ENCODE peak calls at places on chromosome 3, in five cellular contexts. W is ovary; N is effector memory CD4-positive, alpha-beta T cell; Y is colonic mucosa; X is CD8-positive, alpha-beta memory T cell. O is an unnamed sample.

GRCh38 chr3:32510075-32510724 is 7.5 kb upstream of the CMTM6 start:
- DNase-seq in W (peak; percentile 55), N (peak; percentile 41), Y (peak; percentile 73), X (peak; percentile 52), O (no peak)

GRCh38 chr3:8997151-8997550 is 33.9 kb upstream of the RAD18 start:
- DNase-seq in W (no peak), N (no peak), Y (no peak), X (no peak), O (peak; percentile 61)

GRCh38 chr3:185397676-185398075 is 34.7 kb downstream of the MAP3K13 start:
- DNase-seq in W (no peak), N (no peak), Y (no peak), X (no peak), O (no peak)

GRCh38 chr3:64225695-64226499 is 631 bp upstream of the PRICKLE2 start:
- DNase-seq in W (no peak), N (no peak), Y (no peak), X (no peak), O (no peak)

GRCh38 chr3:197599089-197599765 is 43.5 kb upstream of the BDH1 start:
- DNase-seq in W (peak; percentile 77), N (peak; percentile 60), Y (peak; percentile 87), X (peak; percentile 70), O (peak; percentile 87)

GRCh38 chr3:100104442-100104798 is 9.9 kb downstream of the FILIP1L start:
- DNase-seq in W (no peak), N (no peak), Y (no peak), X (no peak), O (no peak)

GRCh38 chr3:139969386-139969785 is 34.4 kb downstream of the CLSTN2 start:
- DNase-seq in W (no peak), N (no peak), Y (no peak), X (no peak), O (peak; percentile 55)

GRCh38 chr3:156606729-156607128 is 51.8 kb upstream of the SSR3 start:
- DNase-seq in W (no peak), N (no peak), Y (no peak), X (no peak), O (no peak)

GRCh38 chr3:58347984-58348383 is 15.3 kb downstream of the PXK start:
- DNase-seq in W (no peak), N (no peak), Y (no peak), X (no peak), O (no peak)

GRCh38 chr3:172647823-172648222 is 63.0 kb downstream of the NCEH1 start:
- DNase-seq in W (no peak), N (no peak), Y (no peak), X (no peak), O (no peak)

GRCh38 chr3:4350789-4351163 is 47.6 kb downstream of the SETMAR start:
- DNase-seq in W (no peak), N (peak; percentile 37), Y (peak; percentile 50), X (peak; percentile 65), O (no peak)

GRCh38 chr3:63940389-63940757 is 28.2 kb upstream of the SCAANT1 start:
- DNase-seq in W (no peak), N (no peak), Y (no peak), X (no peak), O (no peak)

GRCh38 chr3:112101946-112102345 is 15.8 kb downstream of the C3orf52 start:
- DNase-seq in W (no peak), N (no peak), Y (no peak), X (no peak), O (no peak)

GRCh38 chr3:20645340-20645739 is 459.3 kb upstream of the SGO1 start:
- DNase-seq in W (no peak), N (no peak), Y (no peak), X (no peak), O (no peak)

GRCh38 chr3:42732196-42732828 is 29.7 kb upstream of the HHATL start:
- DNase-seq in W (no peak), N (no peak), Y (no peak), X (no peak), O (no peak)

GRCh38 chr3:21942328-21942727 is 191.3 kb upstream of the ZNF385D start:
- DNase-seq in W (no peak), N (no peak), Y (no peak), X (no peak), O (no peak)

GRCh38 chr3:89690649-89691048 is 583.2 kb downstream of the EPHA3 start:
- DNase-seq in W (no peak), N (no peak), Y (no peak), X (no peak), O (no peak)

GRCh38 chr3:191702121-191702520 is 241.2 kb downstream of the PYDC2 start:
- DNase-seq in W (no peak), N (no peak), Y (no peak), X (no peak), O (no peak)

GRCh38 chr3:14262212-14262611 is 83.6 kb downstream of the LSM3 start:
- DNase-seq in W (no peak), N (no peak), Y (no peak), X (no peak), O (no peak)

GRCh38 chr3:52237659-52238172 is 1.2 kb downstream of the TWF2 start:
- DNase-seq in W (peak; percentile 89), N (no peak), Y (peak; percentile 65), X (no peak), O (no peak)

GRCh38 chr3:160804762-160805161 is 48.7 kb downstream of the PPM1L start:
- DNase-seq in W (no peak), N (no peak), Y (no peak), X (no peak), O (no peak)

GRCh38 chr3:184545769-184546168 is 15.8 kb upstream of the EPHB3 start:
- DNase-seq in W (no peak), N (no peak), Y (no peak), X (no peak), O (peak; percentile 40)

GRCh38 chr3:88595025-88595424 is 445.3 kb downstream of the C3orf38 start:
- DNase-seq in W (no peak), N (no peak), Y (no peak), X (no peak), O (no peak)

GRCh38 chr3:134457331-134458125 is 28.3 kb downstream of the ANAPC13 start:
- DNase-seq in W (no peak), N (no peak), Y (no peak), X (no peak), O (no peak)

GRCh38 chr3:128278761-128279593 is 125.7 kb downstream of the EEFSEC start:
- DNase-seq in W (peak; percentile 90), N (no peak), Y (peak; percentile 40), X (no peak), O (peak; percentile 84)

GRCh38 chr3:52495777-52496602 is 852 bp downstream of the STAB1 start:
- DNase-seq in W (no peak), N (no peak), Y (no peak), X (no peak), O (no peak)

GRCh38 chr3:63092545-63092944 is 185.6 kb upstream of the SYNPR start:
- DNase-seq in W (no peak), N (no peak), Y (no peak), X (no peak), O (no peak)

GRCh38 chr3:99645277-99646106 is 7.1 kb downstream of the COL8A1 start:
- DNase-seq in W (peak; percentile 31), N (no peak), Y (peak; percentile 21), X (no peak), O (no peak)

GRCh38 chr3:14791343-14791945 is 27.3 kb upstream of the FGD5 start:
- DNase-seq in W (peak; percentile 64), N (peak; percentile 45), Y (peak; percentile 76), X (no peak), O (no peak)

GRCh38 chr3:172470588-172470987 is 22.3 kb upstream of the GHSR start:
- DNase-seq in W (no peak), N (no peak), Y (no peak), X (no peak), O (no peak)

GRCh38 chr3:189058071-189058470 is 113.7 kb upstream of the TPRG1 start:
- DNase-seq in W (no peak), N (no peak), Y (no peak), X (no peak), O (no peak)

GRCh38 chr3:127699098-127699945 is 26.6 kb downstream of the ABTB1 start:
- DNase-seq in W (no peak), N (no peak), Y (no peak), X (no peak), O (no peak)

GRCh38 chr3:163196815-163197214 is 1700.2 kb downstream of the OTOL1 start:
- DNase-seq in W (no peak), N (no peak), Y (no peak), X (no peak), O (no peak)
- H3K27ac ChIP-seq in W (no peak overlapping the region), N (no peak overlapping the region), Y (no peak overlapping the region), X (no peak overlapping the region), O (no peak overlapping the region)

DNA sequence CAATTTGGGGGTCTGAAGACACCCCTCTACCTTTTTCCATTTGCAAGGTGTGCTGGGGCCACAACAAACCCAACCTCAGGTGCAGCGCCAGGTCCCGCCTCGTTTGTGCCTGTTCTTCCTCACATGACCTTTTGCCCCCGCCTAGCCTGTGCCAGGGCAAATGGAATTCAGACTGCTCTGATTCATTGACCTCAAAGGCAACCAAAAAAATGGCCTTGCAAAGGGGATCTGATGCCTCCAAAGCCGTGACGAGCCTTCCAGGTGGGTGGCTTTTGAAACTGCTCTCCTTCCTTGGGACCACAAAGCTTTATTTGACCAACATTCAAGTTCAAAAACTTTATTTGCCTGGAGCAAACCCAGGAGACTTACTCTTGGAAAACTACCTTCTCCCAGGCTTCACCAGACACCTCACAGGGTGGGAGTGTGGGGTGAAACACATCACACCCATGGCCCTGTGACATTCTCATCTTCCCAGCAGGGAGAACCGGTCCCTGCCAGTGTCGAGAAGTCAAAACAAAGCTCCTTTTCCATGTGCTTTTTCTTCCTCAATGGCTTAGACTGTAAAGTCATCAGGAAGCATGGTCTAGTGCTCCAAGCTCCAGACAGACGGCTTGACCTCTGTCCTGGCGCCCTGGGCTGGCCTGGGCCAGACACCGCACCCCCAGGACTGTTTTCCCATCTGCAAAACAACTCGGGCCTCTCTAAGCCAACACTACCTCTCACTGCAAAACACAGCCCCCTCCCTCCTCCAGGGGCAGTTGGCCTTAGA is 103.9 kb upstream of the HES1 start:
- DNase-seq in W (no peak), N (no peak), Y (peak; percentile 56), X (no peak), O (no peak)
- H3K4me3 ChIP-seq in W (no peak overlapping the region), N (no peak overlapping the region), Y (no peak overlapping the region), X (no peak overlapping the region), O (no peak overlapping the region)

DNA sequence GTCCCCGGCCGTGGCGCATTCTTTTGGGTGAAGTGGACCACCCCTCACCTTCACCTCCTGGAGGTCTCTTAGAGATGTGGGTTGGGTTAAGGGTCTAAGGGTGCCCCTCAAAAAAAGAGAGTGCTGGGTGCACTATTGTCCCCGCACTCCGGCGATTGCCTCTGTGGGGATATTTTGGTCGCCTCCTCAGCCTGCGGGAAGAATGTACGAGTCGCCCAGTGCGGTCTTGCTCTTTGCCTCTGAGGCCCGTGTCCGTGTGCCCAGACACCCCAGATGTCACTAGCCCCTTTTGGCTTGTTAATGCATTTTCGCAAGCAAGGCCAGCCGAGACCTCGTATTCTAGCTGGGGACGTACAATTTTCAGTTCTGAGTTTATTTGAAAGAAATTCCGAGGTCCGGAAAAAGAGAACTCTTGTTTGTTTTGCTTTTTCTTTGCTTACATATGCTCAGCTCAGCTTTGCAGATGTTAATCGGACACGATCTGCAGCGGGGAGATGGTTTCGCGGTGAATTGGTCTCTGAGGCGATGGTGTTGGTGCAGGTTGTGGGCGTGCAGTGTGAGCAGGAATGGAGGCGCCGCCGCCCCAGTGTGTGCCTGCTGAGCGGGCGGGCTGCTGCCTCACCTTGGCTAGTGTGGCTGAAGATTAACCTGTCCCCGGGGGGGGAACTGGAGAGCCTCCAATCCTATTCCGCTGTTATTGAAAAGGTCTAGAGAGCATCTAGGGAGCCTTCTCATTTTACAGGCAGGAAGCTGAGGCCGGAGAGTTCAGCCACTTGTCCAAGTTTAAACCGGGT is 1.4 kb downstream of the ST6GAL1 start:
- DNase-seq in W (peak; percentile 25), N (peak; percentile 51), Y (peak; percentile 84), X (peak; percentile 86), O (no peak)
- H3K27ac ChIP-seq in W (peak overlapping the region; percentile 52), N (peak overlapping the region; percentile 83), Y (peak overlapping the region; percentile 48), X (peak overlapping the region; percentile 85), O (peak overlapping the region; percentile 82)

GRCh38 chr3:129627350-129628168 is 21.1 kb upstream of the PLXND1 start:
- DNase-seq in W (peak; percentile 77), N (peak; percentile 52), Y (peak; percentile 76), X (peak; percentile 55), O (no peak)
- H3K4me3 ChIP-seq in W (peak overlapping the region; percentile 59), N (peak overlapping the region; percentile 66), Y (peak overlapping the region; percentile 50), X (peak overlapping the region; percentile 75), O (peak overlapping the region; percentile 58)